ENCODE peak calls at places on chromosome 18, in ten cellular contexts. I is activated gamma-delta T cell treated with anti-CD3 and anti-CD28 coated beads, Interleukin-2, amount 50 U/mL, for 16 hours; R is stimulated activated CD4-positive, alpha-beta T cell treated with anti-CD3 and anti-CD28 coated beads, Interleukin-12 subunit alpha, Interleukin-12 subunit beta, amount 100 ng/mL, for 4 hours; N is dermis blood vessel endothelial cell; P is left cardiac atrium; E is astrocyte of the spinal cord; S is fibroblast of lung; B is head of caudate nucleus; K is stimulated activated CD8-positive, alpha-beta memory T cell treated with anti-CD3 and anti-CD28 coated beads, Interleukin-12 subunit alpha, Interleukin-12 subunit beta, amount 100 ng/mL, for 1 hour; G is mesenteric fat pad. L is an unnamed sample.

GRCh38 chr18:8081872-8082553 is 514.9 kb downstream of the PTPRM start:
- DNase-seq in B (no peak), N (no peak), K (no peak), I (no peak), G (no peak), E (peak; percentile 31), P (no peak), S (no peak), R (no peak), L (no peak)

GRCh38 chr18:37666986-37667385 is 101.4 kb upstream of the CELF4 start:
- DNase-seq in K (no peak), S (no peak), G (no peak), I (no peak), B (no peak), E (no peak), N (no peak), P (no peak), R (no peak), L (no peak)

GRCh38 chr18:22570492-22570891 is 152.8 kb upstream of the CTAGE1 start:
- DNase-seq in G (no peak), I (no peak), B (no peak), K (no peak), S (no peak), N (no peak), R (no peak), E (no peak), P (no peak), L (no peak)

GRCh38 chr18:31664101-31664500 is 20.3 kb downstream of the B4GALT6 start:
- DNase-seq in S (no peak), B (no peak), N (no peak), P (no peak), E (no peak), R (no peak), G (no peak), I (no peak), K (no peak), L (no peak)

GRCh38 chr18:36580266-36580665 is 248.5 kb downstream of the TPGS2 start:
- DNase-seq in E (peak; percentile 38), P (no peak), K (no peak), B (no peak), S (peak; percentile 63), N (no peak), G (no peak), I (no peak), R (no peak), L (no peak)

GRCh38 chr18:54218299-54218698 is 6.2 kb downstream of the MBD2 start:
- DNase-seq in K (no peak), S (no peak), R (no peak), P (no peak), B (no peak), G (no peak), E (no peak), I (no peak), N (no peak), L (no peak)

GRCh38 chr18:24763765-24764548 is 303.5 kb downstream of the HRH4 start:
- DNase-seq in K (no peak), R (no peak), B (no peak), S (peak; percentile 48), N (no peak), G (no peak), E (no peak), P (peak; percentile 34), I (no peak), L (peak; percentile 47)

GRCh38 chr18:34990571-34990970 is 50.6 kb upstream of the MAPRE2 start:
- DNase-seq in R (no peak), B (no peak), E (peak; percentile 27), N (peak; percentile 5), S (peak; percentile 62), I (no peak), G (no peak), P (no peak), K (no peak), L (no peak)

GRCh38 chr18:13831864-13832508 is 8.0 kb downstream of the MC5R start:
- DNase-seq in P (no peak), K (no peak), I (no peak), G (no peak), S (no peak), R (no peak), N (no peak), E (no peak), B (no peak), L (no peak)

GRCh38 chr18:23131693-23132319 is 3.5 kb upstream of the CABLES1 start:
- DNase-seq in E (peak; percentile 82), P (peak; percentile 59), S (peak; percentile 68), N (peak; percentile 93), I (peak; percentile 59), K (peak; percentile 43), B (peak; percentile 42), G (no peak), R (peak; percentile 40), L (peak; percentile 74)

GRCh38 chr18:46518438-46518837 is 138.6 kb downstream of the LOXHD1 start:
- DNase-seq in B (no peak), P (peak; percentile 36), R (no peak), E (no peak), I (no peak), N (peak; percentile 1), G (no peak), K (no peak), S (no peak), L (no peak)

GRCh38 chr18:48658721-48659120 is 119.9 kb downstream of the CTIF start:
- DNase-seq in E (no peak), R (no peak), G (peak; percentile 84), N (no peak), K (no peak), I (no peak), B (no peak), P (no peak), S (no peak), L (no peak)

GRCh38 chr18:21369146-21369545 is 127.1 kb downstream of the GREB1L start:
- DNase-seq in S (peak; percentile 11), I (no peak), N (no peak), K (no peak), B (no peak), G (no peak), P (no peak), E (no peak), R (no peak), L (no peak)

GRCh38 chr18:76487782-76488181 is 7.3 kb downstream of the ZNF516 start:
- DNase-seq in N (no peak), R (no peak), P (no peak), B (no peak), G (peak; percentile 60), E (no peak), S (no peak), K (no peak), I (no peak), L (no peak)

GRCh38 chr18:46042571-46043123 is 29.4 kb downstream of the PSTPIP2 start:
- DNase-seq in G (no peak), N (no peak), R (no peak), E (peak; percentile 84), I (no peak), B (no peak), K (no peak), P (no peak), S (peak; percentile 83), L (peak; percentile 22)

GRCh38 chr18:57837917-57838548 is 34.9 kb upstream of the ATP8B1 start:
- DNase-seq in S (peak; percentile 70), B (no peak), P (no peak), N (peak; percentile 93), R (peak; percentile 28), K (no peak), E (peak; percentile 8), G (no peak), I (no peak), L (no peak)

GRCh38 chr18:49858309-49859005 is 45.1 kb upstream of the ACAA2 start:
- DNase-seq in N (peak; percentile 88), G (no peak), R (peak; percentile 50), P (peak; percentile 65), E (peak; percentile 80), B (peak; percentile 64), K (peak; percentile 27), S (peak; percentile 62), I (peak; percentile 28), L (peak; percentile 62)

GRCh38 chr18:36392888-36393287 is 95.4 kb downstream of the FHOD3 start:
- DNase-seq in S (no peak), P (no peak), K (no peak), G (no peak), R (no peak), B (no peak), N (no peak), E (no peak), I (no peak), L (no peak)

GRCh38 chr18:40452599-40452998 is 1502.4 kb upstream of the PIK3C3 start:
- DNase-seq in G (no peak), P (no peak), S (no peak), B (no peak), R (no peak), K (no peak), E (no peak), I (no peak), N (no peak), L (no peak)

GRCh38 chr18:6373187-6373586 is 41.5 kb downstream of the L3MBTL4 start:
- DNase-seq in N (no peak), R (no peak), G (no peak), E (no peak), S (no peak), B (no peak), P (no peak), K (no peak), I (no peak), L (no peak)

GRCh38 chr18:35880788-35881455 is 91.6 kb upstream of the RMP24 start:
- DNase-seq in P (no peak), S (no peak), B (no peak), K (no peak), E (no peak), G (no peak), I (no peak), N (no peak), R (no peak), L (no peak)

GRCh38 chr18:32337347-32337746 is 133.3 kb downstream of the GAREM1 start:
- DNase-seq in N (no peak), B (no peak), R (no peak), K (no peak), G (no peak), S (no peak), E (no peak), I (no peak), P (no peak), L (no peak)

GRCh38 chr18:44788334-44788733 is 107.6 kb downstream of the SETBP1 start:
- DNase-seq in N (no peak), K (no peak), P (no peak), E (no peak), G (no peak), S (no peak), I (no peak), R (no peak), B (no peak), L (no peak)

GRCh38 chr18:36672437-36673344 is 156.1 kb downstream of the TPGS2 start:
- DNase-seq in B (no peak), S (peak; percentile 47), R (no peak), G (no peak), N (no peak), I (no peak), E (peak; percentile 40), P (no peak), K (no peak), L (peak; percentile 49)

GRCh38 chr18:48924621-48925601 is 25.9 kb downstream of the SMAD7 start:
- DNase-seq in R (no peak), G (no peak), I (no peak), S (no peak), E (no peak), P (peak; percentile 42), B (no peak), N (no peak), K (no peak), L (no peak)

GRCh38 chr18:54612237-54612636 is 21.2 kb downstream of the DYNAP start:
- DNase-seq in K (no peak), G (no peak), N (no peak), B (no peak), R (no peak), I (no peak), E (peak; percentile 43), P (no peak), S (peak; percentile 1), L (no peak)

GRCh38 chr18:79519751-79520472 is 124.2 kb downstream of the NFATC1 start:
- DNase-seq in P (no peak), G (peak; percentile 90), S (peak; percentile 45), N (no peak), E (no peak), I (no peak), K (no peak), R (peak; percentile 45), B (no peak), L (no peak)

GRCh38 chr18:13560306-13560705 is 166.1 kb downstream of the FAM210A start:
- DNase-seq in G (no peak), P (no peak), B (no peak), K (no peak), E (no peak), R (no peak), I (no peak), N (no peak), S (no peak), L (no peak)